ENCODE peak calls at places on chromosome 7, in six cellular contexts. S, K, B, G, I and T are unnamed samples. For H3K4me1, the result is how much of the 10 kb centered on the place peaks cover.

GRCh38 chr7:5423844-5424688 is 432 bp upstream of the TNRC18 start:
- DNase-seq in S (peak), K (peak), B (peak), G (peak), I (peak), T (peak)

GRCh38 chr7:1611708-1612241 is 41.9 kb upstream of the PSMG3 start:
- DNase-seq in S (no peak), K (no peak), B (peak), G (no peak), I (no peak), T (no peak)

GRCh38 chr7:78134256-78134655 is 335.7 kb downstream of the PHTF2 start:
- DNase-seq in S (no peak), K (peak), B (peak), G (no peak), I (no peak), T (no peak)

GRCh38 chr7:117112640-117113039 is 159.3 kb downstream of the ST7 start:
- DNase-seq in S (no peak), K (no peak), B (no peak), G (no peak), I (no peak), T (no peak)

GRCh38 chr7:50314778-50315177 is 10.3 kb downstream of the IKZF1 start:
- DNase-seq in S (no peak), K (no peak), B (no peak), G (no peak), I (no peak), T (no peak)

GRCh38 chr7:7653568-7654187 is 13.1 kb downstream of the UMAD1 start:
- DNase-seq in S (no peak), K (peak), B (no peak), G (no peak), I (no peak), T (no peak)

GRCh38 chr7:42677751-42678231 is 234.1 kb downstream of the C7orf25 start:
- DNase-seq in S (no peak), K (peak), B (peak), G (no peak), I (no peak), T (no peak)

GRCh38 chr7:41885078-41885477 is 182.2 kb upstream of the INHBA start:
- DNase-seq in S (no peak), K (no peak), B (peak), G (no peak), I (no peak), T (no peak)

GRCh38 chr7:99195867-99196266 is 12.0 kb downstream of the KPNA7 start:
- DNase-seq in S (no peak), K (no peak), B (no peak), G (no peak), I (no peak), T (no peak)

GRCh38 chr7:20158684-20159083 is 58.5 kb downstream of the MACC1 start:
- DNase-seq in S (no peak), K (no peak), B (peak), G (no peak), I (no peak), T (no peak)
- TF ChIP-seq CTCF in S (no peak), K (no peak), B (peak), G (peak), I (no peak), T (no peak)

DNA sequence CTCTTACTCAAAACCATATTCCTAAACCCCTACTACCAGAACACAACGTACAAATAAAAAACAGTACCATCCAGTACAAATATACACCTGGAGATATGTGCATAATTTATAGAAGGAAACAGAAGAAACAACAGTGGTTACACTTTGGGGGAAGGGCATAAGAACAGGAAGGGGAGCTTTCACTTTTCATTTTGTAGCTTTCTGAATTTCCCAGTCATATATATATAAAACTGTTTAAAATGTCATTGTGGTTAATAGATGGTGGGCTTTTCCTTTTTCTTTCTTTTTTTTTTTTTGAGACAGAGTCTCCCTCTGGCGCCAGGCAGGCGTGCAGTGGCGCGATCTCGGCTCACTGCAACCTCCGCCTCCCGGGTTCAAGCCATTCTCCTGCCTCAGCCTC is 47.2 kb downstream of the MALSU1 start:
- DNase-seq in S (no peak), K (no peak), B (no peak), G (no peak), I (no peak), T (no peak)
- H3K4me1 ChIP-seq in S (under half), K (under half), B (under half), G (under half), I (under half), T (under half)

GRCh38 chr7:155844019-155844453 is 31.8 kb upstream of the SHH start:
- DNase-seq in S (no peak), K (no peak), B (no peak), G (no peak), I (peak), T (peak)
- H3K27ac ChIP-seq in S (no peak), K (no peak), B (no peak), G (no peak), I (peak), T (no peak)

DNA sequence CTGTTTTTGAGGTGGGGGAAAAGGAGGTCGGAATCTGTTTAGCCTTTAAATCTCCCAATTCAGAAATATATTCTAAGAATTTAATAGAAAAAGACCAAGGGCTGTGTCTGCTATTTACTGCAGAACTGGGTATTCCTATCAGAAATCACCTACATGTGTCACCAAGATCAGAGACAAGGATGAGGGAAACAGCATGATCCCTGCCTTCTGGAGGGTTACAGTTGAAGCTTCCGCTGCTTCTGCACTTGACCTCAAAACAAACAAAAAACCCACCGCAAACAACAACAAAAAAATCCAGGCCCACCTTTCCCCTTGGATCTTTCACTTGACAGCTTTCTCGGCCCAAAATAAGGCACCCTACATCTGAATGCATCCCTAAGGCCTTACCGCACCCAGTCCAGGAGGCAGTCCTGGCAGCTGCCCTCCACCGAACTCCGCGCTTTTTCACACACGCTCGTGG is 750 bp upstream of the CDK14 start:
- DNase-seq in S (no peak), K (no peak), B (peak), G (no peak), I (no peak), T (no peak)
- TF ChIP-seq CTCF in S (no peak), K (no peak), B (no peak), G (no peak), I (no peak), T (no peak)

DNA sequence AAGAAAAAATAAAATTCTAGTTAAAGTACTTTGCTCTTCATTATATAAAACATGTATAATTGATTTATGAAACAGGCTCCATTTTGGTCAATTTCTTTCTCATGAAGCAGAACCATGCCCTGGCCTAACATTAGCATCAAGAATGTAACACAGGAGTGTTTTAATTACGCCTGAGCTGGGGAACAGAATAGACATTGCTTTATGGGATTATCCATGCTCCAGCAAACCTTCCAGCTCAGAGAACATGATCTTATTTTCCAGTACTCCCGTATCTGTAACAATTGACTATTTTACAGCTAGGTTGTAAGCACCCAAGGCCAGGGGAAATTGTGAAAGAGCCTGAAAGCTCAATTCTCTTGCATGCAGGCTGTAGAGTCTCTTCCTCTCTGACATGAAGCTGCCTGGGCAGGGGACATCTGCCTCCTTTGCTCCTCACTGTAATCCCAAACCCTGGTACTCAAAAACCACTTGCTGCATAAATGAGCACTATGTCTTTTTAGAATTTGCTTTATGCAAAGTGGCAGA is 30.8 kb upstream of the CRYGN start:
- DNase-seq in S (no peak), K (peak), B (no peak), G (no peak), I (no peak), T (no peak)
- H3K4me1 ChIP-seq in S (under half), K (under half), B (under half), G (under half), I (under half), T (under half)